ENCODE peak calls at places on chromosomes 5 and 9, in eight cellular contexts. One of them, this sample, is unnamed.

GRCh38 chr5:178236685-178237084 is 4.1 kb upstream of the PHYKPL start:
- DNase-seq in ACHN: no peak
- DNase-seq in stimulated activated naive B cell treated with anti-CD40 and anti-IgM and Interleukin-4, amounts not matched to agents 10 μg/mL and 1 μg/mL and 100 μg/mL, for 72 hours: no peak
- DNase-seq in activated CD4-positive, alpha-beta T cell treated with anti-CD3 and anti-CD28 coated beads for 48 hours: no peak
- DNase-seq in AG10803: peak; percentile 26
- DNase-seq in stimulated activated CD4-positive, alpha-beta T cell treated with anti-CD3 and anti-CD28 coated beads, Interleukin-12 subunit alpha, Interleukin-12 subunit beta, amount 100 ng/mL, for 4 hours: no peak
- DNase-seq in Calu3: no peak
- DNase-seq in natural killer cell treated with Interleukin-12 subunit alpha and Interleukin-12 subunit beta and Interleukin-15 and Interleukin-18, amount 100 ng/mL, for 72 hours: no peak
- DNase-seq in this sample: no peak

GRCh38 chr5:3512291-3512690 is 83.3 kb upstream of the IRX1 start:
- DNase-seq in ACHN: no peak
- DNase-seq in natural killer cell treated with Interleukin-12 subunit alpha and Interleukin-12 subunit beta and Interleukin-15 and Interleukin-18, amount 100 ng/mL, for 72 hours: no peak
- DNase-seq in activated CD4-positive, alpha-beta T cell treated with anti-CD3 and anti-CD28 coated beads for 48 hours: no peak
- DNase-seq in Calu3: no peak
- DNase-seq in AG10803: no peak
- DNase-seq in stimulated activated naive B cell treated with anti-CD40 and anti-IgM and Interleukin-4, amounts not matched to agents 10 μg/mL and 1 μg/mL and 100 μg/mL, for 72 hours: no peak
- DNase-seq in stimulated activated CD4-positive, alpha-beta T cell treated with anti-CD3 and anti-CD28 coated beads, Interleukin-12 subunit alpha, Interleukin-12 subunit beta, amount 100 ng/mL, for 4 hours: no peak
- DNase-seq in this sample: no peak

GRCh38 chr5:127492854-127493738 is 24.3 kb upstream of the PRRC1 start:
- DNase-seq in activated CD4-positive, alpha-beta T cell treated with anti-CD3 and anti-CD28 coated beads for 48 hours: no peak
- DNase-seq in natural killer cell treated with Interleukin-12 subunit alpha and Interleukin-12 subunit beta and Interleukin-15 and Interleukin-18, amount 100 ng/mL, for 72 hours: no peak
- DNase-seq in AG10803: peak; percentile 43
- DNase-seq in stimulated activated naive B cell treated with anti-CD40 and anti-IgM and Interleukin-4, amounts not matched to agents 10 μg/mL and 1 μg/mL and 100 μg/mL, for 72 hours: no peak
- DNase-seq in Calu3: no peak
- DNase-seq in stimulated activated CD4-positive, alpha-beta T cell treated with anti-CD3 and anti-CD28 coated beads, Interleukin-12 subunit alpha, Interleukin-12 subunit beta, amount 100 ng/mL, for 4 hours: no peak
- DNase-seq in ACHN: peak; percentile 36
- DNase-seq in this sample: peak; percentile 40

GRCh38 chr9:90099262-90099982 is 494.6 kb downstream of the GADD45G start:
- DNase-seq in activated CD4-positive, alpha-beta T cell treated with anti-CD3 and anti-CD28 coated beads for 48 hours: peak; percentile 8
- DNase-seq in stimulated activated naive B cell treated with anti-CD40 and anti-IgM and Interleukin-4, amounts not matched to agents 10 μg/mL and 1 μg/mL and 100 μg/mL, for 72 hours: no peak
- DNase-seq in natural killer cell treated with Interleukin-12 subunit alpha and Interleukin-12 subunit beta and Interleukin-15 and Interleukin-18, amount 100 ng/mL, for 72 hours: no peak
- DNase-seq in stimulated activated CD4-positive, alpha-beta T cell treated with anti-CD3 and anti-CD28 coated beads, Interleukin-12 subunit alpha, Interleukin-12 subunit beta, amount 100 ng/mL, for 4 hours: no peak
- DNase-seq in ACHN: peak; percentile 8
- DNase-seq in Calu3: no peak
- DNase-seq in AG10803: peak; percentile 17
- DNase-seq in this sample: no peak

GRCh38 chr9:80177949-80178480 is 606.2 kb downstream of the TLE4 start:
- DNase-seq in stimulated activated naive B cell treated with anti-CD40 and anti-IgM and Interleukin-4, amounts not matched to agents 10 μg/mL and 1 μg/mL and 100 μg/mL, for 72 hours: no peak
- DNase-seq in natural killer cell treated with Interleukin-12 subunit alpha and Interleukin-12 subunit beta and Interleukin-15 and Interleukin-18, amount 100 ng/mL, for 72 hours: no peak
- DNase-seq in activated CD4-positive, alpha-beta T cell treated with anti-CD3 and anti-CD28 coated beads for 48 hours: no peak
- DNase-seq in Calu3: no peak
- DNase-seq in AG10803: peak; percentile 0
- DNase-seq in stimulated activated CD4-positive, alpha-beta T cell treated with anti-CD3 and anti-CD28 coated beads, Interleukin-12 subunit alpha, Interleukin-12 subunit beta, amount 100 ng/mL, for 4 hours: no peak
- DNase-seq in ACHN: no peak
- DNase-seq in this sample: no peak

GRCh38 chr5:15384581-15384980 is 115.4 kb upstream of the FBXL7 start:
- DNase-seq in stimulated activated CD4-positive, alpha-beta T cell treated with anti-CD3 and anti-CD28 coated beads, Interleukin-12 subunit alpha, Interleukin-12 subunit beta, amount 100 ng/mL, for 4 hours: no peak
- DNase-seq in activated CD4-positive, alpha-beta T cell treated with anti-CD3 and anti-CD28 coated beads for 48 hours: no peak
- DNase-seq in natural killer cell treated with Interleukin-12 subunit alpha and Interleukin-12 subunit beta and Interleukin-15 and Interleukin-18, amount 100 ng/mL, for 72 hours: no peak
- DNase-seq in Calu3: no peak
- DNase-seq in ACHN: no peak
- DNase-seq in stimulated activated naive B cell treated with anti-CD40 and anti-IgM and Interleukin-4, amounts not matched to agents 10 μg/mL and 1 μg/mL and 100 μg/mL, for 72 hours: no peak
- DNase-seq in AG10803: no peak
- DNase-seq in this sample: no peak

GRCh38 chr9:34988218-34989055 is 1.1 kb upstream of the DNAJB5 start:
- DNase-seq in AG10803: no peak
- DNase-seq in ACHN: no peak
- DNase-seq in stimulated activated CD4-positive, alpha-beta T cell treated with anti-CD3 and anti-CD28 coated beads, Interleukin-12 subunit alpha, Interleukin-12 subunit beta, amount 100 ng/mL, for 4 hours: peak; percentile 47
- DNase-seq in Calu3: no peak
- DNase-seq in stimulated activated naive B cell treated with anti-CD40 and anti-IgM and Interleukin-4, amounts not matched to agents 10 μg/mL and 1 μg/mL and 100 μg/mL, for 72 hours: peak; percentile 56
- DNase-seq in natural killer cell treated with Interleukin-12 subunit alpha and Interleukin-12 subunit beta and Interleukin-15 and Interleukin-18, amount 100 ng/mL, for 72 hours: no peak
- DNase-seq in activated CD4-positive, alpha-beta T cell treated with anti-CD3 and anti-CD28 coated beads for 48 hours: peak; percentile 64
- DNase-seq in this sample: peak; percentile 41

GRCh38 chr5:72156921-72157320 is 49.6 kb downstream of the MAP1B start:
- DNase-seq in activated CD4-positive, alpha-beta T cell treated with anti-CD3 and anti-CD28 coated beads for 48 hours: no peak
- DNase-seq in stimulated activated naive B cell treated with anti-CD40 and anti-IgM and Interleukin-4, amounts not matched to agents 10 μg/mL and 1 μg/mL and 100 μg/mL, for 72 hours: no peak
- DNase-seq in ACHN: no peak
- DNase-seq in Calu3: no peak
- DNase-seq in AG10803: peak; percentile 96
- DNase-seq in stimulated activated CD4-positive, alpha-beta T cell treated with anti-CD3 and anti-CD28 coated beads, Interleukin-12 subunit alpha, Interleukin-12 subunit beta, amount 100 ng/mL, for 4 hours: no peak
- DNase-seq in natural killer cell treated with Interleukin-12 subunit alpha and Interleukin-12 subunit beta and Interleukin-15 and Interleukin-18, amount 100 ng/mL, for 72 hours: no peak
- DNase-seq in this sample: peak; percentile 81

GRCh38 chr5:106875591-106876297 is 795.0 kb downstream of the EFNA5 start:
- DNase-seq in natural killer cell treated with Interleukin-12 subunit alpha and Interleukin-12 subunit beta and Interleukin-15 and Interleukin-18, amount 100 ng/mL, for 72 hours: no peak
- DNase-seq in activated CD4-positive, alpha-beta T cell treated with anti-CD3 and anti-CD28 coated beads for 48 hours: peak; percentile 12
- DNase-seq in stimulated activated CD4-positive, alpha-beta T cell treated with anti-CD3 and anti-CD28 coated beads, Interleukin-12 subunit alpha, Interleukin-12 subunit beta, amount 100 ng/mL, for 4 hours: no peak
- DNase-seq in ACHN: peak; percentile 4
- DNase-seq in stimulated activated naive B cell treated with anti-CD40 and anti-IgM and Interleukin-4, amounts not matched to agents 10 μg/mL and 1 μg/mL and 100 μg/mL, for 72 hours: no peak
- DNase-seq in Calu3: peak; percentile 57
- DNase-seq in AG10803: peak; percentile 48
- DNase-seq in this sample: peak; percentile 52

GRCh38 chr9:101409079-101409477 is 10.4 kb downstream of the ZNF189 start:
- DNase-seq in Calu3: no peak
- DNase-seq in ACHN: peak; percentile 28
- DNase-seq in stimulated activated naive B cell treated with anti-CD40 and anti-IgM and Interleukin-4, amounts not matched to agents 10 μg/mL and 1 μg/mL and 100 μg/mL, for 72 hours: no peak
- DNase-seq in activated CD4-positive, alpha-beta T cell treated with anti-CD3 and anti-CD28 coated beads for 48 hours: no peak
- DNase-seq in AG10803: peak; percentile 15
- DNase-seq in stimulated activated CD4-positive, alpha-beta T cell treated with anti-CD3 and anti-CD28 coated beads, Interleukin-12 subunit alpha, Interleukin-12 subunit beta, amount 100 ng/mL, for 4 hours: no peak
- DNase-seq in natural killer cell treated with Interleukin-12 subunit alpha and Interleukin-12 subunit beta and Interleukin-15 and Interleukin-18, amount 100 ng/mL, for 72 hours: no peak
- DNase-seq in this sample: no peak

GRCh38 chr5:107294669-107295068 is 376.1 kb downstream of the EFNA5 start:
- DNase-seq in stimulated activated naive B cell treated with anti-CD40 and anti-IgM and Interleukin-4, amounts not matched to agents 10 μg/mL and 1 μg/mL and 100 μg/mL, for 72 hours: no peak
- DNase-seq in AG10803: no peak
- DNase-seq in activated CD4-positive, alpha-beta T cell treated with anti-CD3 and anti-CD28 coated beads for 48 hours: no peak
- DNase-seq in ACHN: no peak
- DNase-seq in Calu3: no peak
- DNase-seq in stimulated activated CD4-positive, alpha-beta T cell treated with anti-CD3 and anti-CD28 coated beads, Interleukin-12 subunit alpha, Interleukin-12 subunit beta, amount 100 ng/mL, for 4 hours: no peak
- DNase-seq in natural killer cell treated with Interleukin-12 subunit alpha and Interleukin-12 subunit beta and Interleukin-15 and Interleukin-18, amount 100 ng/mL, for 72 hours: no peak
- DNase-seq in this sample: no peak

GRCh38 chr5:34496258-34496657 is 159.9 kb upstream of the RAI14 start:
- DNase-seq in AG10803: peak; percentile 37
- DNase-seq in Calu3: no peak
- DNase-seq in stimulated activated naive B cell treated with anti-CD40 and anti-IgM and Interleukin-4, amounts not matched to agents 10 μg/mL and 1 μg/mL and 100 μg/mL, for 72 hours: no peak
- DNase-seq in activated CD4-positive, alpha-beta T cell treated with anti-CD3 and anti-CD28 coated beads for 48 hours: no peak
- DNase-seq in stimulated activated CD4-positive, alpha-beta T cell treated with anti-CD3 and anti-CD28 coated beads, Interleukin-12 subunit alpha, Interleukin-12 subunit beta, amount 100 ng/mL, for 4 hours: no peak
- DNase-seq in natural killer cell treated with Interleukin-12 subunit alpha and Interleukin-12 subunit beta and Interleukin-15 and Interleukin-18, amount 100 ng/mL, for 72 hours: no peak
- DNase-seq in ACHN: no peak
- DNase-seq in this sample: peak; percentile 61